ENCODE peak calls at places on chromosomes 12 and 14, in nine cellular contexts. V is left lung, I is PC-9, X is K562, U is body of pancreas, D is heart left ventricle, C is IMR-90, S is neural progenitor cell, E is mucosa of descending colon. T is an unnamed sample.

GRCh38 chr12:113048716-113049127 is 7.8 kb upstream of the DTX1 start:
- DNase-seq in V (no peak), I (peak; percentile 42), X (peak; percentile 75), U (peak; percentile 76), D (no peak), C (peak; percentile 51), S (peak; percentile 85), E (peak; percentile 85), T (peak; percentile 45)

GRCh38 chr14:72196237-72196636 is 264.0 kb downstream of the RGS6 start:
- DNase-seq in V (no peak), I (no peak), X (no peak), U (no peak), D (no peak), C (no peak), S (no peak), E (no peak), T (no peak)

GRCh38 chr14:96261772-96262485 is 5.9 kb downstream of the BDKRB1 start:
- DNase-seq in V (no peak), I (no peak), X (no peak), U (peak; percentile 42), D (no peak), C (peak; percentile 26), S (no peak), E (no peak), T (no peak)

GRCh38 chr14:58533417-58533816 is 104.3 kb upstream of the DACT1 start:
- DNase-seq in V (no peak), I (no peak), X (no peak), U (no peak), D (peak; percentile 28), C (no peak), S (peak; percentile 39), E (no peak), T (no peak)

GRCh38 chr12:123808167-123808566 is 46.1 kb downstream of the DNAH10 start:
- DNase-seq in V (no peak), I (no peak), X (peak; percentile 50), U (no peak), D (no peak), C (peak; percentile 7), S (peak; percentile 23), E (peak; percentile 15), T (no peak)

GRCh38 chr12:124482567-124482893 is 84.9 kb downstream of the NCOR2 start:
- DNase-seq in V (no peak), I (no peak), X (no peak), U (no peak), D (peak; percentile 14), C (no peak), S (no peak), E (no peak), T (no peak)

GRCh38 chr12:6396031-6396430 is 12.1 kb downstream of the LTBR start:
- DNase-seq in V (no peak), I (no peak), X (no peak), U (no peak), D (no peak), C (peak; percentile 33), S (no peak), E (no peak), T (no peak)

GRCh38 chr14:49879683-49880204 is 13.1 kb upstream of the ARF6 start:
- DNase-seq in V (no peak), I (peak; percentile 66), X (peak; percentile 66), U (peak; percentile 53), D (no peak), C (peak; percentile 54), S (peak; percentile 63), E (peak; percentile 64), T (peak; percentile 25)

DNA sequence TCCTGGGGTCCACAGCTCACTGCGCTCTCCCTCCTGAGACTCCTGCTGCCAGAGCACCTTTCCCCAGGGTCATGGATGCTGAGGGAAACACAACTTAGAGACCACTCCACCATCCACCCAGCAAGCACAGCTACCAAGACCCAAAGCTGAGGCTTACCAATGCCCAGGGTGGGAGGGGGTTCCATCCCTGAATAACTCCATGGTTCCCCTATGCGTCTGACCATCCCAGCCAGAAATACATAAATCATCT is 36.3 kb downstream of the DAD1 start:
- DNase-seq in V (no peak), I (no peak), X (no peak), U (no peak), D (no peak), C (no peak), S (no peak), E (no peak), T (no peak)
- H3K4me1 ChIP-seq in V (peaks cover 34% of the 10 kb centered on the region), I (peaks cover 19% of the 10 kb centered on the region), X (peaks cover 16% of the 10 kb centered on the region), U (peaks cover 20% of the 10 kb centered on the region), D (peaks cover 12% of the 10 kb centered on the region), C (peaks cover 26% of the 10 kb centered on the region), S (peaks cover 6% of the 10 kb centered on the region), E (peaks cover 17% of the 10 kb centered on the region), T (peaks cover 95% of the 10 kb centered on the region)

GRCh38 chr12:120259418-120260202 is 5.9 kb downstream of the PXN start:
- DNase-seq in V (no peak), I (no peak), X (no peak), U (no peak), D (no peak), C (peak; percentile 38), S (no peak), E (no peak), T (no peak)

GRCh38 chr12:120258323-120258896 is 7.1 kb downstream of the PXN start:
- DNase-seq in V (no peak), I (no peak), X (no peak), U (no peak), D (no peak), C (no peak), S (no peak), E (no peak), T (no peak)

GRCh38 chr12:120260607-120261006 is 4.9 kb downstream of the PXN start:
- DNase-seq in V (no peak), I (no peak), X (no peak), U (no peak), D (no peak), C (no peak), S (no peak), E (no peak), T (no peak)

GRCh38 chr12:120254809-120255208 is 10.7 kb downstream of the PXN start:
- DNase-seq in V (no peak), I (no peak), X (no peak), U (no peak), D (no peak), C (no peak), S (no peak), E (no peak), T (no peak)

DNA sequence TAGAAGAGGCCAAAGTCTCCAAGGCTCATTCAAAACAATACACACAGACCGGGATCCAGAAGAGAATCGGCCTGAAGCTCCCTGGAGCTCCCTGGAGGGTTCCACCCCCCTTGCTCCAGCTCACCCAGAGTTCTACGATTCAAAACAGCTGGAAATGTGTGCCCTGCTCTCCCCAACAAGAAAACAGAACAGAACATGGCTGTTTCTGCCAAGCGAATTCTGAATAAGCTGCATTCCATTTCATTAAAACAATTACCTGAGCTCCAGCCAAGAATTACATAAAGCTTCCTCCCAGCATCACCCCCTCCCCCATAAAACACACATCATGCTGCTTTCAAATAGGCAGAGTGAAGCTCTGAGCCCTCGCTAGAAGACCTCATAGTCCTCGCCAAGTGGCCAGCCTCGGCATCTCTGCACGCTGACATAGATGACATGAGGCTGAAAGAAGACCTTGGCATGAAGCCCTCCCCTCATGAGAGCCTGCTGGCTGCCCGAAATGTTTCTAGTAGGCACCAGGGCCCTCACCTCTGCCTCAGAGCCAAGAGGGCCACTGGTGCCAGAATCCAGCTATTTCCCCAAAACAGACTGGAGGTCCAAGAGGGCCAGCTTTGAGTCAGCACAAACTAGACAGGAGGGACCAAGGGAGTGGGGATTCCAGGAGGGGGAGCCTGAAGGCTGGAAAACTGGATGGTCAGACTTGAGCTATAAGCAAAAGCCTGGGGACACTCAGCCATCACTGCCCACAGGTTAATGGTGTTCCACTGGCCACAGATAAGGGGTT is 8.3 kb downstream of the PXN start:
- DNase-seq in V (no peak), I (no peak), X (no peak), U (peak; percentile 72), D (peak; percentile 80), C (peak; percentile 93), S (no peak), E (no peak), T (no peak)
- H3K4me1 ChIP-seq in V (peaks cover 100% of the 10 kb centered on the region), I (peaks cover 34% of the 10 kb centered on the region), X (peaks cover 12% of the 10 kb centered on the region), U (peaks cover 64% of the 10 kb centered on the region), D (peaks cover 64% of the 10 kb centered on the region), C (peaks cover 28% of the 10 kb centered on the region), S (no peaks in the 10 kb centered on the region), E (peaks cover 10% of the 10 kb centered on the region), T (peaks cover 80% of the 10 kb centered on the region)

GRCh38 chr12:121129705-121130147 is 3.0 kb upstream of the P2RX7 start:
- DNase-seq in V (no peak), I (no peak), X (no peak), U (no peak), D (no peak), C (no peak), S (no peak), E (no peak), T (no peak)
- H3K4me1 ChIP-seq in V (peaks cover 64% of the 10 kb centered on the region), I (peaks cover 29% of the 10 kb centered on the region), X (peaks cover 18% of the 10 kb centered on the region), U (peaks cover 24% of the 10 kb centered on the region), D (peaks cover 10% of the 10 kb centered on the region), C (peaks cover 4% of the 10 kb centered on the region), S (peaks cover 8% of the 10 kb centered on the region), E (peaks cover 17% of the 10 kb centered on the region), T (peaks cover 30% of the 10 kb centered on the region)

DNA sequence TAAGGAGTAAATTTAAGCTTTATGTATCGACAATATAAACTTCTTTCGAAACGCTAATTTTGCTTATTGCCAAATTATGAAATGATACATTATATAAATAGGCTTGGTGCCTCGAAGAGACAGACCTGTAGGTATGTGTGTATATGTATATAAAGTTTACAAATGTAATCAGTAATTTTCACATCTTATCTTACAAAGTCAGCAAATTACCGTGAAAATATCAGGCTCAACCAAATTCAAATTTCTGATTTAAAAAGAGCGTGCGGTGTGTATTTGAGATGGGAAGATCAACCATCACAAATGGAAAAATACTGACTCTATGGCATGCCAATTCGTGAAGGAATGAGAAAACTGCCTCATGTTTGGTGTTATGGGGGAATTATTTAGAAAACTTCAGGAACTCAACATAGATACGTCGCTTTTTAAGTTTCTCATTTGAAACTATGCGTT is 543 bp downstream of the ZCRB1 start:
- DNase-seq in V (no peak), I (no peak), X (no peak), U (no peak), D (no peak), C (peak; percentile 2), S (no peak), E (no peak), T (no peak)
- H3K4me1 ChIP-seq in V (peaks cover 40% of the 10 kb centered on the region), I (peaks cover 17% of the 10 kb centered on the region), X (peaks cover 10% of the 10 kb centered on the region), U (peaks cover 44% of the 10 kb centered on the region), D (peaks cover 17% of the 10 kb centered on the region), C (peaks cover 2% of the 10 kb centered on the region), S (peaks cover 13% of the 10 kb centered on the region), E (peaks cover 17% of the 10 kb centered on the region), T (peaks cover 12% of the 10 kb centered on the region)

DNA sequence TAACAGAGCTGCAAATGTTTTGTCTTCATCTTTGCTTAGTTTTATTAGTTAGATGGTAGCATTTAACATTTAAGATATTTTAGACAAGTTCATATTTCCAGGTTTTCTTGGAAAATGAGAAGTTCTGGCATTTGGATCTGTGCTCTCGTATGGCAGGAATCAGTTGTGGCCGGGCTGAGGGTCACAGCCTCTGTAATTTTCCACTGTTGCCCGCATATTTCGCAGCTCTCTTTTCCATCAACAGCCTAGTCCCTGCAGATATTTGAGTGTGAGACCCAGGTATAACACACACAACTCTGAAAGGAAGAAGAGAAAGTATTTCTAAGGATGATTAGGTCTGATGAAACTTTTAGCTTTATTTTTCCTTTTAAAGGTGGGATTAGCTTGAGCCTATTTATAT is 158.7 kb downstream of the C12orf50 start:
- DNase-seq in V (no peak), I (no peak), X (no peak), U (no peak), D (no peak), C (no peak), S (no peak), E (no peak), T (no peak)
- H3K4me1 ChIP-seq in V (no peaks in the 10 kb centered on the region), I (no peaks in the 10 kb centered on the region), X (no peaks in the 10 kb centered on the region), U (no peaks in the 10 kb centered on the region), D (no peaks in the 10 kb centered on the region), C (no peaks in the 10 kb centered on the region), S (peaks cover 17% of the 10 kb centered on the region), E (no peaks in the 10 kb centered on the region), T (no peaks in the 10 kb centered on the region)

T was measured in effector memory CD4-positive, alpha-beta T cell.